ENCODE peak calls at places on chromosomes 16 and 17, in four cellular contexts. One of them, this sample, is unnamed.

GRCh38 chr17:28983286-28984240 is 22.3 kb downstream of the SEZ6 start:
- DNase-seq in MCF 10A: no peak
- DNase-seq in uterus: no peak
- DNase-seq in choroid plexus epithelial cell: no peak
- DNase-seq in this sample: no peak

GRCh38 chr17:40058151-40058784 is 4.1 kb upstream of the MED24 start:
- DNase-seq in choroid plexus epithelial cell: peak
- DNase-seq in MCF 10A: no peak
- DNase-seq in uterus: no peak
- DNase-seq in this sample: no peak

GRCh38 chr16:89557936-89558490 is 2.5 kb upstream of the RPL13 start:
- DNase-seq in uterus: no peak
- DNase-seq in MCF 10A: no peak
- DNase-seq in choroid plexus epithelial cell: no peak
- DNase-seq in this sample: no peak

GRCh38 chr16:29148867-29149272 is 164.0 kb downstream of the LAT start:
- DNase-seq in MCF 10A: no peak
- DNase-seq in uterus: no peak
- DNase-seq in choroid plexus epithelial cell: no peak
- DNase-seq in this sample: no peak

GRCh38 chr17:44840936-44841335 is 6.7 kb upstream of the HIGD1B start:
- DNase-seq in uterus: no peak
- DNase-seq in choroid plexus epithelial cell: no peak
- DNase-seq in MCF 10A: no peak
- DNase-seq in this sample: no peak

GRCh38 chr16:1538804-1539520 is 5.5 kb downstream of the TMEM204 start:
- DNase-seq in uterus: no peak
- DNase-seq in MCF 10A: no peak
- DNase-seq in choroid plexus epithelial cell: no peak
- DNase-seq in this sample: no peak

GRCh38 chr17:64565563-64565962 is 58.8 kb downstream of the CEP95 start:
- DNase-seq in MCF 10A: no peak
- DNase-seq in uterus: no peak
- DNase-seq in choroid plexus epithelial cell: no peak
- DNase-seq in this sample: no peak

GRCh38 chr17:63975541-63976092 is 2.9 kb upstream of the SCN4A start:
- DNase-seq in uterus: no peak
- DNase-seq in choroid plexus epithelial cell: no peak
- DNase-seq in MCF 10A: no peak
- DNase-seq in this sample: no peak

GRCh38 chr17:52212851-52213250 is 54.3 kb upstream of the CA10 start:
- DNase-seq in choroid plexus epithelial cell: no peak
- DNase-seq in MCF 10A: no peak
- DNase-seq in uterus: no peak
- DNase-seq in this sample: no peak

GRCh38 chr17:12296120-12296727 is 275.5 kb downstream of the MAP2K4 start:
- DNase-seq in MCF 10A: no peak
- DNase-seq in choroid plexus epithelial cell: no peak
- DNase-seq in uterus: no peak
- DNase-seq in this sample: no peak

GRCh38 chr16:275041-275621 is 613 bp downstream of the RGS11 start:
- DNase-seq in MCF 10A: no peak
- DNase-seq in choroid plexus epithelial cell: no peak
- DNase-seq in uterus: no peak
- DNase-seq in this sample: no peak

GRCh38 chr17:66930933-66931332 is 33.6 kb upstream of the CACNG4 start:
- DNase-seq in uterus: no peak
- DNase-seq in MCF 10A: no peak
- DNase-seq in choroid plexus epithelial cell: peak
- DNase-seq in this sample: peak

GRCh38 chr17:73292031-73292531 is 19.7 kb downstream of the CDC42EP4 start:
- DNase-seq in choroid plexus epithelial cell: peak
- DNase-seq in MCF 10A: peak
- DNase-seq in uterus: no peak
- DNase-seq in this sample: no peak

GRCh38 chr17:50203589-50204345 is 2.3 kb upstream of the COL1A1 start:
- DNase-seq in MCF 10A: no peak
- DNase-seq in uterus: peak
- DNase-seq in choroid plexus epithelial cell: peak
- DNase-seq in this sample: no peak

GRCh38 chr16:30041841-30042240 is 10.8 kb upstream of the TLCD3B start:
- DNase-seq in uterus: no peak
- DNase-seq in MCF 10A: peak
- DNase-seq in choroid plexus epithelial cell: peak
- DNase-seq in this sample: no peak

DNA sequence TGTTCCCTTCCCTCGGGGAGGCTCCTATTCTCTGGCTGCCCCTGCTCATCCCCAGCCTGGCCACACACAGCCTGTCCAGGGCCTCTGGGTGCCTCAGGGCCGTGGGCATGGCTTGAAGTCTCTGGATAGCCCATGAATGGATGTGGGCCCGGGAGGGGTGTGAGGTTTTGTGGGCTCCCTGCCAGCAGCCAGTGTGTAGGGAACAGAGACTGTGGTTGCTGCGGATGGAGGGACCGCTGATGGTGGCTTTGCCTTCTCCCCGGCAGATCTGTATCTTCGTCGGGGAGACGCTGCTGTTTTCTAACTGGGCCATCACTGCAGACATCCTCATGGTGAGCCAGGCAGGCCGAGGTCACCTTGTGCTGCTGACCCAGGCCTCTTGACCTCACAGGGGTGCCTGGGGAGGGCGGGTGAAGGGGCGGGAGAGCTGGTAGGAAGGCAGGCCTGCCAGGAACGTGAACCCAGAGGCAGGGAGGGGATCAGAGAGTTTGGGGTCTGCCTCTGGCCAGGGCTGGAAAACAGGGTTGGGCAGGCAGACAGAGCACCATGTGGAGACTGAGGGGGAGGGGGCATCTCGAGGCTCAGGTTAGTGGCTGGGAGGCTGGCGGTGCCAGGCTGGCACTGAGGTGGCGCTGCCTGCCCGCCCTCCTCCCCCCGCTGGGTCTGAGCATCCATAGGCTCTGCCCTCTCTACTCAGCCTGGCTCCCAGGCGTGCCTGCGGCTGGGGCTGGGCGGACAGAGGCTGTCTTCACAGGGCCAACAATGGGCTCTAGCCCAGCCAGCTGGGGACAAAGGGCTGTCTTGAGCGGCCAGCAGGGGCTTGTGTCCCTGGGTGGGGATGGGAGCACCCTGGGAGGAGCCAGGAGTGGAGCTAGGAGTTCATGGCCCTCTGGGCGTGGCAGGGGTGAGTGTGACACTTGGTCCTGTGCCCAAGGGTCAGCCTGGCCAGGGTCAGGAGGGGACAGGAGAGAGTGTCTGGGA is 21.4 kb downstream of the MYBBP1A start:
- DNase-seq in MCF 10A: peak
- DNase-seq in choroid plexus epithelial cell: no peak
- DNase-seq in uterus: no peak
- DNase-seq in this sample: no peak
- TF ChIP-seq CTCF in MCF 10A: no peak
- TF ChIP-seq CTCF in choroid plexus epithelial cell: no peak
- TF ChIP-seq CTCF in uterus: no peak
- TF ChIP-seq CTCF in this sample: no peak

DNA sequence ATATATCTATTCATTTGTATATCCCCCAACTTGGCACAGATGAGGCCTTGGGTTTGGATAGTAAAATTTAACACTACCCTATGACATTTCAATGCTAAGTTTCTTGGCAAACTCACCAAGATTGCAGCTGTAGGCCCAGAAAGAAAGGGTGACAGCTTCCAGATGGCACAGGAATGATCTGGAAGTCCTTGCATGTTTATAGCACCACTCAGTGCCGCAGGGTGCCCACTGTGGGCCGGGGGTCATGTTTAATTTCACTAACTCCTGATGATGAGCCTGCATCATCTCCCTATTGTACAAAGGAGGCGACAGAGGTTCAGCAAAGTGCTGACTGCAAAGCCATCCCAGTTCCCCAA is 166.0 kb downstream of the XYLT1 start:
- DNase-seq in uterus: no peak
- DNase-seq in choroid plexus epithelial cell: no peak
- DNase-seq in MCF 10A: no peak
- DNase-seq in this sample: no peak
- TF ChIP-seq CTCF in uterus: no peak
- TF ChIP-seq CTCF in choroid plexus epithelial cell: no peak
- TF ChIP-seq CTCF in MCF 10A: no peak
- TF ChIP-seq CTCF in this sample: no peak

GRCh38 chr16:20997147-20997546 is 96.6 kb downstream of the LYRM1 start:
- DNase-seq in MCF 10A: no peak
- DNase-seq in choroid plexus epithelial cell: no peak
- DNase-seq in uterus: no peak
- DNase-seq in this sample: no peak

GRCh38 chr16:21005008-21005407 is 104.4 kb downstream of the LYRM1 start:
- DNase-seq in MCF 10A: no peak
- DNase-seq in uterus: no peak
- DNase-seq in choroid plexus epithelial cell: no peak
- DNase-seq in this sample: no peak

GRCh38 chr16:20995711-20996110 is 95.1 kb downstream of the LYRM1 start:
- DNase-seq in uterus: no peak
- DNase-seq in choroid plexus epithelial cell: no peak
- DNase-seq in MCF 10A: no peak
- DNase-seq in this sample: no peak

DNA sequence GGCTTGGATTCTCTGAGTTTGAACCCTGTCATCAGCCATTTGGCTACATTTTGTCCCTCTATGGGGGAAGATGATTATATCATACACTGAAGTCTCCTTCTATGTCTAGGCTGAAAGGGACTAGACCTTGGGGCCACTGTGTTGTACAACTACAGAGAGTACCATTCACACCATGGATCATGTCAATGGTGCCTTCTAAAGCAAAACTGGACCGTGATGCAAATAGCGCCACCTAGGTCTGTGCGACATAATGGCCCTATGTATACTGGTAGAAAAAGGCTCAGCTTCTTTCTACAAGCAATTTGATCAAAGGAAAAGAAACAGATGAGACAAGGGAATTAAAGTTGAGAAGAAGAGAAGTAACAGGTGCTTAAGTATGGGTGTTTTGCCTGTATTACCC is 100.7 kb downstream of the LYRM1 start:
- DNase-seq in choroid plexus epithelial cell: peak
- DNase-seq in uterus: no peak
- DNase-seq in MCF 10A: peak
- DNase-seq in this sample: no peak
- TF ChIP-seq CTCF in choroid plexus epithelial cell: peak
- TF ChIP-seq CTCF in uterus: peak
- TF ChIP-seq CTCF in MCF 10A: peak
- TF ChIP-seq CTCF in this sample: peak

GRCh38 chr16:83806036-83806435 is 1.7 kb upstream of the HSBP1 start:
- DNase-seq in uterus: no peak
- DNase-seq in choroid plexus epithelial cell: no peak
- DNase-seq in MCF 10A: no peak
- DNase-seq in this sample: no peak
- TF ChIP-seq CTCF in uterus: no peak
- TF ChIP-seq CTCF in choroid plexus epithelial cell: no peak
- TF ChIP-seq CTCF in MCF 10A: no peak
- TF ChIP-seq CTCF in this sample: no peak

GRCh38 chr17:61423967-61424649 is 24.5 kb downstream of the TBX2 start:
- DNase-seq in uterus: no peak
- DNase-seq in MCF 10A: no peak
- DNase-seq in choroid plexus epithelial cell: no peak
- DNase-seq in this sample: no peak

GRCh38 chr17:61427567-61427966 is 24.7 kb upstream of the TBX4 start:
- DNase-seq in MCF 10A: no peak
- DNase-seq in choroid plexus epithelial cell: no peak
- DNase-seq in uterus: no peak
- DNase-seq in this sample: no peak

GRCh38 chr17:61422869-61423268 is 23.2 kb downstream of the TBX2 start:
- DNase-seq in choroid plexus epithelial cell: no peak
- DNase-seq in MCF 10A: no peak
- DNase-seq in uterus: no peak
- DNase-seq in this sample: no peak

GRCh38 chr17:61426482-61427304 is 25.5 kb upstream of the TBX4 start:
- DNase-seq in choroid plexus epithelial cell: peak
- DNase-seq in uterus: no peak
- DNase-seq in MCF 10A: peak
- DNase-seq in this sample: peak

DNA sequence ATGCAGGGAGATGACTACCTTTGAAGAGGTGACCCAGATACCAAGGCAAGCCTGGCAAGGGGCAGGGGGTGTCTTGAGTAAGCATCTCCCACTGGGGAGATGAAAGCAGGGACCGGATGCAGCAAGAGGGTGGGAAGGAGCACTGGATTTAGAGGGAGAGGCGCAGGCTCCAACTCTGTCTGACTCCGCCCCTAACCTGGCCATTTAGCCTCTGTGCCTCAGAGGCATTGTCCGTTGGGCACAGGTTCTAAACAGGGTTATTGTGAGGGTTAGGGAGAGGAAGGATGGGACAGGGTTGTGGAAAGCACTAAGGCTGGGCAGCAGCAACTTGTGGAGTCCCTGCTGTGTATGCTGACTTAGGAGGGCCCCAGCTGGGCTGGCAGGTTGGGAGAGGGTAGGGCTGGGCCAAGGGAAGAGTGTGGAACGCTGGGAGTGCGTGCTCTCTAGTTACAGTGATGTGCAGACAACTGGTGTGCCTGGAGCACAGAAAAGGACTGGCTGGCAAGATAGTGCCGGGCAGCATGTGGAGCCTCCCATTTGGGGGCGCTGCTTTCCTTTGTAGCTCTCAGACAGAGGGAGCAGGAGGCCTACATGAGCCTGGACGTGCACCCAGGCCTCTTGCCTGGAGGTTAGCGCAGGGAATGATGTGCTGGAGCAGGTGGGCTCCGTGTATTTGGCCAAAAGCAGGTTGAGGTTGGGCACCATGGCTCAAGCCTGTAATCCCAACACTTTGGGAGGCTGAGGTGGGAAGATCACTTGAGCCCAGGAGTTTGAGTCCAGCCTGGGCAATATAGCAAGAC is 26.2 kb downstream of the TBX2 start:
- DNase-seq in MCF 10A: peak
- DNase-seq in choroid plexus epithelial cell: peak
- DNase-seq in uterus: no peak
- DNase-seq in this sample: no peak
- TF ChIP-seq CTCF in MCF 10A: no peak
- TF ChIP-seq CTCF in choroid plexus epithelial cell: peak
- TF ChIP-seq CTCF in uterus: no peak
- TF ChIP-seq CTCF in this sample: no peak

GRCh38 chr17:57735230-57735629 is 9.9 kb downstream of the CCDC182 start:
- DNase-seq in choroid plexus epithelial cell: no peak
- DNase-seq in MCF 10A: no peak
- DNase-seq in uterus: no peak
- DNase-seq in this sample: no peak
- TF ChIP-seq CTCF in choroid plexus epithelial cell: no peak
- TF ChIP-seq CTCF in MCF 10A: no peak
- TF ChIP-seq CTCF in uterus: no peak
- TF ChIP-seq CTCF in this sample: no peak

GRCh38 chr16:4409081-4409932 is 7.1 kb downstream of the CORO7 start:
- DNase-seq in choroid plexus epithelial cell: no peak
- DNase-seq in uterus: no peak
- DNase-seq in MCF 10A: peak
- DNase-seq in this sample: peak
- TF ChIP-seq CTCF in choroid plexus epithelial cell: no peak
- TF ChIP-seq CTCF in uterus: no peak
- TF ChIP-seq CTCF in MCF 10A: no peak
- TF ChIP-seq CTCF in this sample: peak